ENCODE peak calls at places on chromosomes 5 and 9, in four cellular contexts. E, N, G and A are unnamed samples.

GRCh38 chr9:110526426-110526825 is 53.1 kb downstream of the SVEP1 start:
- DNase-seq in N (no peak), G (no peak), E (no peak), A (no peak)

GRCh38 chr5:124866355-124867063 is 120.1 kb upstream of the ZNF608 start:
- DNase-seq in E (no peak), G (no peak), N (no peak), A (no peak)

GRCh38 chr9:78280982-78281668 is 15.8 kb upstream of the PSAT1 start:
- DNase-seq in E (no peak), G (no peak), N (no peak), A (peak; percentile 35)

GRCh38 chr5:109826426-109826825 is 136.7 kb downstream of the MAN2A1 start:
- DNase-seq in N (no peak), E (no peak), G (no peak), A (no peak)

GRCh38 chr5:149489605-149490037 is 61.6 kb downstream of the CSNK1A1 start:
- DNase-seq in N (no peak), G (no peak), E (no peak), A (no peak)

GRCh38 chr9:18605763-18606162 is 131.8 kb downstream of the ADAMTSL1 start:
- DNase-seq in N (no peak), E (no peak), G (no peak), A (no peak)

GRCh38 chr5:436641-436975 is 6.4 kb upstream of the EXOC3 start:
- DNase-seq in N (no peak), G (no peak), E (no peak), A (no peak)

GRCh38 chr5:14200312-14200990 is 57.3 kb downstream of the TRIO start:
- DNase-seq in E (no peak), N (no peak), G (no peak), A (no peak)

GRCh38 chr9:132716007-132716406 is 45.7 kb downstream of the GTF3C4 start:
- DNase-seq in E (no peak), G (no peak), N (no peak), A (no peak)

GRCh38 chr5:17928571-17928970 is 294.3 kb downstream of the TAF11L14 start:
- DNase-seq in E (no peak), G (no peak), N (no peak), A (no peak)

GRCh38 chr9:21001581-21001980 is 29.9 kb downstream of the HACD4 start:
- DNase-seq in E (no peak), N (no peak), G (no peak), A (no peak)

GRCh38 chr9:126595982-126596381 is 17.7 kb upstream of the LMX1B start:
- DNase-seq in E (no peak), G (no peak), N (no peak), A (no peak)

GRCh38 chr5:91182763-91183162 is 200.4 kb downstream of the ARRDC3 start:
- DNase-seq in G (no peak), E (no peak), N (no peak), A (no peak)

GRCh38 chr9:107932036-107932435 is 442.5 kb upstream of the KLF4 start:
- DNase-seq in N (no peak), E (no peak), G (no peak), A (no peak)

GRCh38 chr9:131667576-131667975 is 72.3 kb downstream of the RAPGEF1 start:
- DNase-seq in G (no peak), E (no peak), N (no peak), A (no peak)

GRCh38 chr9:86368871-86369521 is 14.8 kb upstream of the TUT7 start:
- DNase-seq in N (no peak), G (no peak), E (no peak), A (peak; percentile 12)
- TF ChIP-seq TCF7L2 in N (no peak), G (no peak), E (no peak), A (no peak)

GRCh38 chr5:177095088-177095669 is 8.5 kb downstream of the FGFR4 start:
- DNase-seq in E (no peak), G (no peak), N (no peak), A (no peak)
- TF ChIP-seq TCF7L2 in E (no peak), G (no peak), N (no peak), A (no peak)

GRCh38 chr5:9301200-9301599 is 244.7 kb downstream of the SEMA5A start:
- DNase-seq in N (no peak), E (no peak), G (no peak), A (no peak)
- TF ChIP-seq TCF7L2 in N (no peak), E (no peak), G (no peak), A (no peak)

GRCh38 chr9:97636903-97637302 is 3.3 kb downstream of the NCBP1 start:
- DNase-seq in E (no peak), N (no peak), G (no peak), A (no peak)
- TF ChIP-seq TCF7L2 in E (no peak), N (no peak), G (no peak), A (no peak)

GRCh38 chr9:129270903-129271431 is 92.9 kb upstream of the IER5L start:
- DNase-seq in G (no peak), E (no peak), N (no peak), A (no peak)
- TF ChIP-seq TCF7L2 in G (no peak), E (no peak), N (no peak), A (no peak)

GRCh38 chr5:68368686-68369359 is 153.3 kb downstream of the PIK3R1 start:
- DNase-seq in G (no peak), E (no peak), N (no peak), A (no peak)
- TF ChIP-seq TCF7L2 in G (no peak), E (no peak), N (no peak), A (no peak)

GRCh38 chr5:173903396-173904140 is 15.4 kb downstream of the CPEB4 start:
- DNase-seq in G (no peak), E (no peak), N (no peak), A (no peak)
- TF ChIP-seq TCF7L2 in G (no peak), E (no peak), N (no peak), A (no peak)

DNA sequence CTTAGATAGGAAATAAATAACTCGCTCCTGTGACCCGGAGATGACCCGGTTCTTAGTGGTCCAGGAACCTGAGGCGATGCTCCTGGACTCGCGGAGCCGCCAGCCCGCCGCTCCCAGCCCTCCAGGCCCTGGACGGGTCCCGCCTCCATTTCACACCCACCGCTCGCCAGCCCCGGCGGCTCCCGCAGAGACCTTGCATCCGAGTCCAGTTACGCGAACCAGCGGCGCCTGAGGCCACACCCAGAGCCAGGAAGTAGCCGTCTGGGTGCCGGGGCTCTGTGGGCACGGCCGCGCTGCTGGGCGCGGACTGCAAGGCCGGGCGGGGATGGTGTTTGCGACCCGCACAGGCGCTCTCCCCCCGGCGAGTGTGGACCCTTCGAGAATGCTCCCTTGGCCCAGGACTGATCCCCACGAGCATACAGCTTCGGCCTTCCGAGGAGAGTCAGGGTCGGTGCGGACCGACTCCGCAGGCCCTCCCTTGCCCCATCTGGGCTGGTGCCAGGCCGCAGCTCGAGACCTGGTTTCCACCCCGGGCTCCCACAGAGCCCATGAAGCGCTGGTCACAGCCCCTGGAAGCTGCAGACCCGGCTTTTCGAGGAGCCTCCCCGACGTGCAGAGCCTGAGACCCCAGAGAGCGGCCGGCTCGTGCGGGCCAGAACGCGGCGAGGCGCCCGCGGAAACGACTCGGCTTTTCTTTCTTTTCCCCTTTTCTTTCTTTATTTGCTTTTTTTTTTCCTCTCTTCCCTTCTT is 5.2 kb upstream of the BARX1 start:
- DNase-seq in G (no peak), N (no peak), E (no peak), A (no peak)
- TF ChIP-seq TCF7L2 in G (no peak), N (no peak), E (no peak), A (no peak)

GRCh38 chr5:40043916-40044315 is 619.1 kb upstream of the DAB2 start:
- DNase-seq in N (no peak), G (no peak), E (no peak), A (no peak)
- TF ChIP-seq TCF7L2 in N (no peak), G (no peak), E (no peak), A (no peak)

DNA sequence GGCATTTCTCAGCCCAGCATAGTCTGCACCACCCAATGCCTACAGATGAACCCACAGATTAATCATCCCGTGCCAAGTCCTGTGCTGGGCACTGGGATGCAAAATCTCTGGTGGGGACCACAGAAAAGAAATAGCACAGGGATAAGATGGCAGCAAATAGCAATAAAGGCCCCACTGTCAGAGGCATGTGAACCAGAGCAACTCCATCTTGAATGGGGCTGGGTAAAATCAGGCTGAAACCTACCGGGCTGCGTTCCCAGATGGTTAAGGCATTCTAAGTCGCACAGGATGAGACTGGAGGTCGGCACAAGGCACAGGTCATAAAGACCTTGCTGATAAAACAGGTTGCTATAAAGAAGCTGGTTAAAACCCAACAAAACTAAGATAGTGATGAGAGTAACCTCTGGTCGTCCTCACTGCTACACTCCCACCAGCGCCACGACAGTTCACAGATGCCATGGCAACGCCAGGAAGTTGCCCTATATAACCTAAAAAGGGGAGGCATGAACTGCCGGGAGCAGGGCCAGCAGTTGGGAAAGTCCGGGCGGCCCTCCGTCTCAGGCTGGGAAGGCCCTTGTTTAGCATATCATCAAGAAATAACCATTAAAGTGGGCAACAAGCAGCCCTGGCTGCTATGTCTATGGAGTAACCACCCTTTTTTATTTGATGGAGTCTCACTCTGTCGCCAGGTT is 65.2 kb downstream of the C9orf50 start:
- DNase-seq in G (no peak), E (no peak), N (no peak), A (no peak)
- TF ChIP-seq TCF7L2 in G (no peak), E (no peak), N (no peak), A (no peak)